ENCODE peak calls at places on chromosomes 16 and 17, in four cellular contexts. T, J, G and R are unnamed samples.

GRCh38 chr17:31522987-31523495 is 131.6 kb downstream of the RAB11FIP4 start:
- DNase-seq in T (no peak), G (no peak), J (no peak), R (no peak)

GRCh38 chr16:89633064-89633631 is 19.7 kb downstream of the DPEP1 start:
- DNase-seq in G (no peak), T (peak; percentile 85), J (peak; percentile 73), R (no peak)

GRCh38 chr17:51147641-51148040 is 5.7 kb upstream of the NME1 start:
- DNase-seq in J (peak; percentile 56), G (no peak), T (peak; percentile 20), R (no peak)

GRCh38 chr17:45641541-45641940 is 142.6 kb upstream of the CRHR1 start:
- DNase-seq in T (no peak), G (no peak), J (no peak), R (no peak)

GRCh38 chr16:8816967-8817662 is 19.5 kb downstream of the PMM2 start:
- DNase-seq in T (no peak), J (peak; percentile 35), G (no peak), R (no peak)

GRCh38 chr16:71645450-71645849 is 19.5 kb downstream of the MARVELD3 start:
- DNase-seq in G (peak; percentile 70), T (peak; percentile 12), J (peak; percentile 38), R (peak; percentile 26)

GRCh38 chr17:56144205-56144604 is 9.1 kb upstream of the ANKFN1 start:
- DNase-seq in T (no peak), J (no peak), G (no peak), R (no peak)

GRCh38 chr17:63446218-63446980 is at the start of gene CYB561:
- DNase-seq in J (peak; percentile 29), T (peak; percentile 63), G (peak; percentile 82), R (peak; percentile 57)

GRCh38 chr17:34703533-34703932 is 124.2 kb downstream of the TMEM132E start:
- DNase-seq in J (peak; percentile 43), G (peak; percentile 93), T (peak; percentile 5), R (peak; percentile 3)

GRCh38 chr16:86934581-86935322 is 356.4 kb downstream of the FOXL1 start:
- DNase-seq in G (no peak), T (no peak), J (no peak), R (no peak)
- H2AFZ ChIP-seq in G (peak overlapping the region; percentile 38), T (no peak overlapping the region), J (peak overlapping the region; percentile 23), R (no peak overlapping the region)

DNA sequence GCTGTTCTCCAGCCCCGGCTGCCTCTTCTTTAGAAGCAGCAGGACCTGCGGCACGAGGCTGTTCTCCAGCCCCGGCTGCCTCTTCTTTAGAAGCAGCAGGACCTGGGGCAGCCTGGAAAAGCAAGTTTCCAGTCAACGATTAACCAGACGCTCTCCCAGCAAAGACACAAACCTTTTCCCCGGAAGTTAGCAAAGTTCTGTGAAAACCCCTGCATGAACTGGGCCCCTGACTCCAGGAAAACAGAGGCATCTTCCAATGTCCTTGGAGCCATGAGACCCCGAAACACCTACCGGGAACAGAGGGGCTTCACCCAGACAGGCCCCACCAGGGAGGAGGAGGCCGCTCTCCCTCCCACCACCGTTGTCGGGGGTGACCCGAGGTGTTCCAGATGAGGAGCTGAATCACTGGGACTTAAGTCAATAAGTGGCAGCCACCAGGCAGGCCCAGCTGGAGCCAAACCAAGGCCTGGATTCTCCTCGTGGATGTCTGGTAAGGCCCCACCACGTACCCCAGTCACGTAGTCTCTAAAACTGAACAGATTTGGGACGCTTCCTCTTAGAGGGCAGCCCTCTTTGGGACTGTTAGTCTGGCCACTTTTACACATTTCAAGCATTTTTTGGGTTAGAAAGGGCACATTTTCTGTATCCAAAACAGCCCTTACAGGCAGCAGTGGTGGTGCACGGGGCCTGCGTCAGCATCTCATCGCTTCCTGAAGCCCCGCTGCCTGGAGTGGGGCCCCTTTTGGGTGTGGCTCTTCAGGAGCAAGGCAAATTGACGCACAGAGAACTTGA is at the start of gene RPH3AL:
- DNase-seq in T (no peak), J (no peak), G (peak; percentile 51), R (peak; percentile 83)
- H2AFZ ChIP-seq in T (peak within 1 kb of the TSS; percentile 68), J (peak within 1 kb of the TSS; percentile 18), G (peak within 1 kb of the TSS; percentile 74), R (no peak within 1 kb of the TSS)

DNA sequence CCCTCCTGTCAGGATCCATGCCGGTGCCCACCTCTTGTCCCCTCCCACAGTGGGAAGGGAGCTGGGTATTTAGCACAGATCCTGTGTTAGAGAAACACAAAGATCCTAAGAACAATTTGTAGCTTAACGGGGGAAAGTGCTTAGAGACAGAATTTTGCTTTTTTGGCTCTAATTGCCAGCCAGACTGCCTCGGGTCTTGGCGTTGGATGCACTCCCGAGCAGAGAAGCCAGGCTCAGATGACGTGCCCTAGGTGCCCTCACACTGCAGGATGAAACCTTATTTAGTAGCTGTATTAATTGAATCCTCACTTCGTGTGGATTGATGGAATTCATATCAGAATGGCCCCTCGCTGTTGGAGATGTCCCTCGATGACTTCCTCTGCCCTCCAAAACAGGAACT is 22.5 kb upstream of the MAF start:
- DNase-seq in T (no peak), J (no peak), G (no peak), R (no peak)
- H2AFZ ChIP-seq in T (peak overlapping the region; percentile 47), J (no peak overlapping the region), G (no peak overlapping the region), R (no peak overlapping the region)

DNA sequence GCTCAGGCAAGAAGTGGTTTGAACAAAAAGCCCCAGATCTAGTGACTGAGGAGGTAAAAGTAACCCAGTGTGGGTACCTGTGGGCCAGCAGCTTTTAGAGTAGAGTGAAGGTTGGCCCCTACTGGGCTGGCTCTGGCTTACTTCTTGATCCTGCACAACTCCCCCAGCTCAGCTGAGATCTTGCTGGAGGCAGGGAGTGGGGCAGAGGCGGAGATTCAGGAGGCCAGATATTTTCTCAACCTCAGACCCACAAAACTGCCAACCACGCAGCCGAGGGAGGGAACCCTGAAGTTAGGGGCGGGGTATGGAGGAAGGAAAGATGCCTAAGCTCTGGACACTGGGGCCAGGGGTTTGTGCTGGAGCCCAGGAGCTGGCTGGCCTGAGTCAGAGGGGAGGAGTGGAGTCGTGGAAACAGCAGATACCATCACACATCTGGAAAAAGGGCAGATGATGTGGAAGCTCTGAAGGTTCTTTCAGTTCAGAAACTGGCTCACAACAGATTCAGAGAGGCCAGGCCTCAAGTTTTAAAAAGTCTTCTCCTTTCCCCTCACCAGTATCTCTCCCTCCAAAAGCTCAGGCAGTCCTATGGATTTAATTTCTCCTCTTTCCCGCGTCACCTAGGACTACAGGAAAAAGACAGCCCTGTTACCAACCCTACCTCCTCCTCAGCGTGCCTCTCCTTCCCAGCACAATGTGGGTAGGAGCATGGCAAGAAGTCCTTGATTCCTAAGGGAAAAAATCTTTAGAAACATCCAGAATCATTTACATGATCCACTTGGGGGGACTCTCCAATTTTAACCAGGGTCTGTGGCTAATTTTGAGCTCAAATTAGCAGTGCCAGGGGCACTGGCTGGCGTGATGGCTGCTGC is 48.1 kb downstream of the MYO18A start:
- DNase-seq in T (no peak), J (peak; percentile 86), G (no peak), R (peak; percentile 90)
- H2AFZ ChIP-seq in T (no peak overlapping the region), J (peak overlapping the region; percentile 0), G (no peak overlapping the region), R (no peak overlapping the region)

GRCh38 chr16:30842971-30843370 is 50.9 kb downstream of the BCL7C start:
- DNase-seq in J (no peak), G (no peak), T (no peak), R (no peak)
- H2AFZ ChIP-seq in J (no peak overlapping the region), G (no peak overlapping the region), T (no peak overlapping the region), R (no peak overlapping the region)